ENCODE peak calls at places on chromosomes 6 and 20, in ten cellular contexts. R, N, S, W, L, T, P, Q, V and Z are unnamed samples. For H3K27me3, the result is how much of the 10 kb centered on the place peaks cover.

GRCh38 chr6:89359561-89359960 is 7.0 kb upstream of the UBE2J1 start:
- DNase-seq in R (no peak), N (no peak), S (no peak), W (no peak), L (peak), T (no peak), P (no peak), Q (no peak), V (no peak), Z (no peak)

GRCh38 chr6:22848121-22848520 is 278.8 kb downstream of the HDGFL1 start:
- DNase-seq in R (no peak), N (no peak), S (no peak), W (no peak), L (no peak), T (no peak), P (no peak), Q (no peak), V (no peak), Z (no peak)

GRCh38 chr6:70955441-70956190 is 1.2 kb downstream of the B3GAT2 start:
- DNase-seq in R (peak), N (peak), S (no peak), W (peak), L (peak), T (peak), P (peak), Q (peak), V (peak), Z (peak)

GRCh38 chr6:41539204-41539603 is 7.0 kb upstream of the FOXP4 start:
- DNase-seq in R (no peak), N (no peak), S (no peak), W (no peak), L (no peak), T (no peak), P (no peak), Q (no peak), V (no peak), Z (no peak)

GRCh38 chr6:30041221-30041620 is 19.8 kb upstream of the POLR1H start:
- DNase-seq in R (no peak), N (no peak), S (no peak), W (no peak), L (no peak), T (no peak), P (no peak), Q (no peak), V (no peak), Z (no peak)

GRCh38 chr20:1491281-1491840 is at the start of gene SIRPB2:
- DNase-seq in R (no peak), N (no peak), S (no peak), W (peak), L (no peak), T (no peak), P (no peak), Q (peak), V (no peak), Z (no peak)

GRCh38 chr6:51531623-51532022 is 555.8 kb downstream of the PKHD1 start:
- DNase-seq in R (no peak), N (no peak), S (no peak), W (no peak), L (no peak), T (no peak), P (no peak), Q (no peak), V (no peak), Z (no peak)

GRCh38 chr20:532530-532929 is 11.1 kb downstream of the CSNK2A1 start:
- DNase-seq in R (no peak), N (no peak), S (no peak), W (no peak), L (no peak), T (no peak), P (no peak), Q (no peak), V (no peak), Z (no peak)

GRCh38 chr6:16487953-16488674 is 249.7 kb downstream of the GMPR start:
- DNase-seq in R (no peak), N (no peak), S (no peak), W (no peak), L (peak), T (no peak), P (no peak), Q (no peak), V (no peak), Z (no peak)

GRCh38 chr20:63094767-63095499 is 88.2 kb upstream of the BHLHE23 start:
- DNase-seq in R (no peak), N (no peak), S (no peak), W (no peak), L (no peak), T (no peak), P (no peak), Q (no peak), V (peak), Z (no peak)

GRCh38 chr20:58026361-58026760 is 202.1 kb downstream of the ANKRD60 start:
- DNase-seq in R (no peak), N (no peak), S (no peak), W (no peak), L (no peak), T (no peak), P (no peak), Q (no peak), V (no peak), Z (no peak)

GRCh38 chr20:58023781-58024180 is 204.7 kb downstream of the ANKRD60 start:
- DNase-seq in R (no peak), N (no peak), S (no peak), W (no peak), L (no peak), T (no peak), P (no peak), Q (no peak), V (no peak), Z (no peak)

GRCh38 chr20:58025233-58025632 is 203.2 kb downstream of the ANKRD60 start:
- DNase-seq in R (no peak), N (no peak), S (no peak), W (no peak), L (no peak), T (no peak), P (no peak), Q (no peak), V (no peak), Z (no peak)

GRCh38 chr20:58024241-58024721 is 204.2 kb downstream of the ANKRD60 start:
- DNase-seq in R (no peak), N (no peak), S (no peak), W (no peak), L (no peak), T (no peak), P (no peak), Q (no peak), V (no peak), Z (no peak)

DNA sequence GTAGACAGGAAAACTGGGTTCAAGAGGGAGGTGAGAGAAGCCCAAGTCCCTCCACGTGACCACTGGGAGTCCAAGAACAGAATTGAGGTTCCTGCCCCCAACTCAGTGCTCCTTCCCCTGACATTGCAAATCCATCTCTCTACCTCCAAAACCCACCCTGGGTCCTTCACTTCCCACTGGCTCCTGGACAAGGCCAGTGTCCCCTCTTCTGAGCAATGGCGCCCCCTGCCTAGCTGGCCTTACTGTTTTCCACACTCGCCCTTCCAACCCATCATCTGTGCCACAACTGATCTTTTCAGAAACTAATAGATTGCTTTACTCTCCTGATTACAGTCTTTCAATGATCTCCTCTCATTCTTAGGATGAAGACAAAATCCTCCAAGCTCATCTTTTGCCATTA is 200.3 kb downstream of the ANKRD60 start:
- DNase-seq in R (no peak), N (no peak), S (no peak), W (no peak), L (peak), T (no peak), P (peak), Q (no peak), V (no peak), Z (no peak)
- TF ChIP-seq CTCF in R (no peak), N (peak), S (peak), W (no peak), L (peak), T (no peak), P (peak), Q (no peak), V (no peak), Z (no peak)

GRCh38 chr6:99617131-99617530 is 10.5 kb downstream of the PRDM13 start:
- DNase-seq in R (no peak), N (no peak), S (no peak), W (no peak), L (no peak), T (no peak), P (no peak), Q (no peak), V (no peak), Z (no peak)
- H3K27me3 ChIP-seq in R (half or more), N (half or more), S (under half), W (half or more), L (half or more), T (under half), P (half or more), Q (half or more), V (under half), Z (under half)

GRCh38 chr6:157587127-157587729 is 206.2 kb downstream of the ZDHHC14 start:
- DNase-seq in R (no peak), N (no peak), S (no peak), W (no peak), L (no peak), T (no peak), P (no peak), Q (no peak), V (no peak), Z (no peak)
- H3K4me3 ChIP-seq in R (no peak), N (no peak), S (no peak), W (no peak), L (no peak), T (no peak), P (no peak), Q (no peak), V (no peak), Z (no peak)

GRCh38 chr6:10429638-10430427 is 15.0 kb upstream of the TFAP2A start:
- DNase-seq in R (no peak), N (peak), S (no peak), W (no peak), L (peak), T (no peak), P (peak), Q (no peak), V (no peak), Z (no peak)
- TF ChIP-seq CTCF in R (peak), N (peak), S (peak), W (peak), L (peak), T (no peak), P (peak), Q (peak), V (peak), Z (peak)

DNA sequence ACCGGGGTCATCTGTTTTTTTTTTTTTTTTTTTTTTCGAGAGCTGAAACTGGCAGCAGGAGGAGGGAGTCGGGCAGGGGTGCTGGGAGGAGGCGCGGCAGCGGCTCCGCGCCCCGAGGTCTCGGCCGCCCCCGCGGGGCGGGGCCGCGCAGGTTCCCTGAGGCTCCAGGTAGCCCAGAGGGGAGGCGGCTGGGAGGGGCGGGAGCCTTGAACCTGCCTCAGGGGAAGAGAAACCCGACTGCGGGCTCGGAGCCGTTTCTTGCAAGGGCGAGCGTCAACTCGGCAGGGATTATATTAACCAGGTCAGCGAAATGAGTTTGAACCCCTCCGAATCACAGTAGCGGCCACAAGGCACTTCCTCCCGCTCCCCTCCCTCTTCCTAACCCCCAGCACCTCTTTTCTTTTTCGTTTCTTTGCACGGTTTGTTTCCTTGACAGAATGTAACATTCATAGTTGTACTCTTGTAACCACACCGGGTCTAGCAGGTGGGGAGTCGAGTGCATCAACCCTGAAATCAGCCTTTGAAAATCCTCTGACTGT is 2.0 kb downstream of the MYB start:
- DNase-seq in R (peak), N (peak), S (no peak), W (no peak), L (peak), T (peak), P (no peak), Q (peak), V (no peak), Z (peak)
- H3K27me3 ChIP-seq in R (under half), N (under half), S (under half), W (half or more), L (under half), T (under half), P (half or more), Q (under half), V (under half), Z (under half)

GRCh38 chr6:93779086-93779858 is 359.9 kb upstream of the EPHA7 start:
- DNase-seq in R (peak), N (peak), S (no peak), W (no peak), L (peak), T (no peak), P (peak), Q (no peak), V (no peak), Z (no peak)

GRCh38 chr6:93787841-93788240 is 368.5 kb upstream of the EPHA7 start:
- DNase-seq in R (no peak), N (no peak), S (no peak), W (no peak), L (no peak), T (no peak), P (no peak), Q (no peak), V (no peak), Z (no peak)

GRCh38 chr6:93789532-93789931 is 370.2 kb upstream of the EPHA7 start:
- DNase-seq in R (no peak), N (no peak), S (no peak), W (no peak), L (no peak), T (no peak), P (no peak), Q (no peak), V (no peak), Z (no peak)

GRCh38 chr6:93786474-93787330 is 367.3 kb upstream of the EPHA7 start:
- DNase-seq in R (no peak), N (no peak), S (no peak), W (no peak), L (peak), T (no peak), P (no peak), Q (no peak), V (no peak), Z (no peak)

DNA sequence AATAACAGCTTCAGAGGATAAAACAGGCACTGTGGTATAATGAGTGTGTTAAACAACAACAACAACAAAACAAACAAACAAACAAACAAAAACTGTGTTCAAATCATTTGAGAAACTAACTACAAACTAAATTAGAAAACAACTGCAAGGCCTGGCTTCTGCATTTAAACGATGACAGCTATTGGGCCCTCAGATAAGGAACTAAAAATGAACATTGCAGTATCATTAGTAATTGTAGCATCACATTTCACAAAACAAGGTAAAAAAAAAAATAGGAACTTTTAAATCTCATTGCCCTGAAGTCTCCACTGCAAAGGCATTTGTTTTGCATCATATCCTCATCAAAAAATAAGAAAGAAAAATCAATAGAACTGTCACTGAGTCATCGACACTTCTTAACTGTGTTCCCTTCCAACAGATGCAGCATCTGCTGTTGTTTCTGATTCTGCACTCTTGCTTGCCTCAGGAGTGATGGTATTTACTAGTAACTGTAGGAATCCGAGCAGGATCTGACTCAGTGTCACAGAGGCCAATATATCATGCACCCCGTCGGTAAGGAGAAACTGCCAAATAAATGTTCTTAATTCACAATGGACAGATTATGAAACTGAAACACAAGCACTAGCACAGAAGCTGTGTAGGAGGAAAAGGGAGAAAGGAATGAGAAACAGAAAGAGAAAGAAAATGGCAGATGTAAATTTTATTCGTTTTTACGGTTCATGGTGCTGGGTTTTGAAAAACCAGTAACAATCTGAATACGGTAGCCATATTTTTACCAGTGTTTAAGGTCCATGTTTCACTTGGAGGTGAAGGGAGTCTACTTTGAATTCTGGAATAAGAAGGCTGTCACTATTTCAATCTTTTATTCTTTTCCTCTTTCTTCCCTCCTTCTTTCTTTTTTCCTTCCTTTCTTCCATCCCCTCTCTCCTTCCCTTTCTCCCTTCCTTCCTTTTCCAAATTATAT is 365.7 kb upstream of the EPHA7 start:
- DNase-seq in R (no peak), N (no peak), S (peak), W (no peak), L (no peak), T (no peak), P (no peak), Q (no peak), V (no peak), Z (no peak)
- H3K4me3 ChIP-seq in R (no peak), N (no peak), S (no peak), W (peak), L (no peak), T (no peak), P (no peak), Q (no peak), V (peak), Z (no peak)